ENCODE peak calls at places on chromosomes 5 and 9, in five cellular contexts. S is tibial nerve; I is CD8-positive, alpha-beta T cell; L is uterus; D is stomach. M is an unnamed sample.

GRCh38 chr5:174575043-174575442 is 149.3 kb upstream of the MSX2 start:
- DNase-seq in D (no peak), S (no peak), I (no peak), L (no peak), M (no peak)

GRCh38 chr5:171842777-171843053 is 57.1 kb downstream of the SMIM23 start:
- DNase-seq in L (no peak), S (no peak), I (no peak), D (no peak), M (no peak)

GRCh38 chr5:62779010-62779422 is 200.4 kb downstream of the LRRC70 start:
- DNase-seq in D (no peak), S (no peak), L (no peak), I (no peak), M (no peak)

GRCh38 chr9:87520172-87520683 is 22.6 kb downstream of the DAPK1 start:
- DNase-seq in I (no peak), S (no peak), D (no peak), L (no peak), M (no peak)

GRCh38 chr5:135490245-135491037 is 38.3 kb upstream of the TIFAB start:
- DNase-seq in D (no peak), L (no peak), I (no peak), S (no peak), M (no peak)

GRCh38 chr9:35689601-35690446 is at the start of gene TPM2:
- DNase-seq in L (peak), D (peak), S (no peak), I (no peak), M (no peak)

GRCh38 chr9:84404095-84404686 is 63.6 kb upstream of the SLC28A3 start:
- DNase-seq in S (no peak), I (no peak), L (no peak), D (no peak), M (no peak)

GRCh38 chr9:15132107-15132506 is 174.9 kb downstream of the TTC39B start:
- DNase-seq in L (no peak), D (no peak), I (no peak), S (no peak), M (no peak)

GRCh38 chr9:89662718-89663246 is 58.0 kb downstream of the GADD45G start:
- DNase-seq in S (no peak), I (no peak), D (no peak), L (no peak), M (peak)

GRCh38 chr9:122197334-122197872 is 31.4 kb downstream of the LHX6 start:
- DNase-seq in D (no peak), S (no peak), I (no peak), L (no peak), M (no peak)

GRCh38 chr9:76817489-76817888 is 53.3 kb downstream of the PCA3 start:
- DNase-seq in S (no peak), D (no peak), I (no peak), L (no peak), M (no peak)

GRCh38 chr5:13574634-13575033 is 369.9 kb downstream of the DNAH5 start:
- DNase-seq in D (no peak), L (no peak), I (no peak), S (no peak), M (no peak)

GRCh38 chr5:98170994-98171393 is 602.5 kb upstream of the RGMB start:
- DNase-seq in S (no peak), I (no peak), D (no peak), L (no peak), M (no peak)

GRCh38 chr5:10831416-10831815 is 70.4 kb upstream of the DAP start:
- DNase-seq in I (no peak), L (no peak), D (no peak), S (no peak), M (no peak)

GRCh38 chr5:761854-762685 is 22.5 kb downstream of the ZDHHC11B start:
- DNase-seq in S (no peak), D (peak), L (no peak), I (no peak), M (no peak)

GRCh38 chr9:123402981-123403509 is 47.0 kb downstream of the CRB2 start:
- DNase-seq in S (no peak), D (no peak), I (no peak), L (no peak), M (no peak)

GRCh38 chr9:15785584-15785983 is 232.7 kb downstream of the CCDC171 start:
- DNase-seq in D (no peak), S (no peak), L (no peak), I (no peak), M (no peak)

GRCh38 chr5:112628219-112628618 is 109.5 kb upstream of the APC start:
- DNase-seq in L (no peak), S (no peak), D (no peak), I (no peak), M (no peak)

GRCh38 chr5:110738503-110738811 is 350 bp upstream of the SLC25A46 start:
- DNase-seq in D (no peak), I (no peak), L (no peak), S (no peak), M (no peak)

GRCh38 chr5:158599132-158599531 is 500.6 kb downstream of the EBF1 start:
- DNase-seq in S (no peak), D (no peak), I (no peak), L (no peak), M (no peak)

GRCh38 chr5:128199104-128199503 is 115.5 kb downstream of the SLC12A2 start:
- DNase-seq in I (no peak), D (no peak), L (no peak), S (no peak), M (peak)

GRCh38 chr5:160071521-160072299 is 47.5 kb downstream of the PWWP2A start:
- DNase-seq in S (no peak), L (no peak), D (no peak), I (no peak), M (no peak)

GRCh38 chr5:78604693-78605092 is 43.9 kb downstream of the LHFPL2 start:
- DNase-seq in L (no peak), I (no peak), S (no peak), D (no peak), M (no peak)

GRCh38 chr9:89701221-89701798 is 96.5 kb downstream of the GADD45G start:
- DNase-seq in S (no peak), L (peak), I (peak), D (no peak), M (peak)

GRCh38 chr5:124126504-124127240 is 614.7 kb downstream of the CSNK1G3 start:
- DNase-seq in S (no peak), I (no peak), D (no peak), L (no peak), M (no peak)

GRCh38 chr5:59763545-59763944 is 130.0 kb downstream of the PDE4D start:
- DNase-seq in L (no peak), D (no peak), S (no peak), I (no peak), M (no peak)

GRCh38 chr5:126656397-126657007 is 55.8 kb downstream of the PHAX start:
- DNase-seq in I (no peak), D (no peak), L (no peak), S (no peak), M (no peak)

GRCh38 chr9:95431286-95431685 is 85.5 kb downstream of the PTCH1 start:
- DNase-seq in S (no peak), D (no peak), L (no peak), I (no peak), M (no peak)

GRCh38 chr5:1806974-1807373 is 5.8 kb downstream of the NDUFS6 start:
- DNase-seq in I (no peak), D (no peak), S (no peak), L (no peak), M (no peak)

GRCh38 chr5:17412760-17413671 is 85.0 kb upstream of the TAF11L2 start:
- DNase-seq in I (no peak), S (no peak), D (no peak), L (peak), M (no peak)

GRCh38 chr9:80191108-80191507 is 619.3 kb downstream of the TLE4 start:
- DNase-seq in I (no peak), S (no peak), D (no peak), L (no peak), M (no peak)

GRCh38 chr5:98076501-98076900 is 697.0 kb upstream of the RGMB start:
- DNase-seq in I (no peak), D (no peak), L (no peak), S (no peak), M (no peak)

GRCh38 chr9:134190232-134191121 is 26.1 kb upstream of the RNU6ATAC start:
- DNase-seq in S (peak), D (no peak), I (no peak), L (no peak), M (no peak)

GRCh38 chr5:133471699-133472098 is 140.6 kb downstream of the FSTL4 start:
- DNase-seq in L (no peak), S (no peak), D (no peak), I (no peak), M (no peak)

GRCh38 chr9:125146247-125146646 is 2.9 kb upstream of the SCAI start:
- DNase-seq in I (no peak), L (no peak), S (no peak), D (no peak), M (no peak)

GRCh38 chr5:66246621-66247020 is 102.5 kb downstream of the SREK1 start:
- DNase-seq in I (no peak), D (no peak), L (no peak), S (no peak), M (no peak)

GRCh38 chr5:14064841-14065240 is 78.3 kb upstream of the TRIO start:
- DNase-seq in S (no peak), L (no peak), I (no peak), D (no peak), M (no peak)

GRCh38 chr5:41891066-41891707 is 13.0 kb upstream of the RIMOC1 start:
- DNase-seq in S (no peak), L (no peak), I (no peak), D (no peak), M (no peak)

GRCh38 chr5:100902406-100903035 is 561 bp downstream of the ST8SIA4 start:
- DNase-seq in D (no peak), S (no peak), I (peak), L (no peak), M (peak)

GRCh38 chr9:93458702-93459101 is 5.3 kb upstream of the FAM120AOS start:
- DNase-seq in S (no peak), I (no peak), D (no peak), L (no peak), M (no peak)

GRCh38 chr5:109409844-109410388 is at the start of gene PJA2:
- DNase-seq in L (peak), D (peak), S (peak), I (peak), M (peak)
- TF ChIP-seq CTCF in L (peak), D (peak), S (peak), I (peak), M (peak)

GRCh38 chr5:76074487-76074886 is 8.7 kb upstream of the SV2C start:
- DNase-seq in D (peak), L (no peak), S (no peak), I (no peak), M (no peak)
- TF ChIP-seq CTCF in D (peak), L (no peak), S (peak), I (peak), M (peak)

DNA sequence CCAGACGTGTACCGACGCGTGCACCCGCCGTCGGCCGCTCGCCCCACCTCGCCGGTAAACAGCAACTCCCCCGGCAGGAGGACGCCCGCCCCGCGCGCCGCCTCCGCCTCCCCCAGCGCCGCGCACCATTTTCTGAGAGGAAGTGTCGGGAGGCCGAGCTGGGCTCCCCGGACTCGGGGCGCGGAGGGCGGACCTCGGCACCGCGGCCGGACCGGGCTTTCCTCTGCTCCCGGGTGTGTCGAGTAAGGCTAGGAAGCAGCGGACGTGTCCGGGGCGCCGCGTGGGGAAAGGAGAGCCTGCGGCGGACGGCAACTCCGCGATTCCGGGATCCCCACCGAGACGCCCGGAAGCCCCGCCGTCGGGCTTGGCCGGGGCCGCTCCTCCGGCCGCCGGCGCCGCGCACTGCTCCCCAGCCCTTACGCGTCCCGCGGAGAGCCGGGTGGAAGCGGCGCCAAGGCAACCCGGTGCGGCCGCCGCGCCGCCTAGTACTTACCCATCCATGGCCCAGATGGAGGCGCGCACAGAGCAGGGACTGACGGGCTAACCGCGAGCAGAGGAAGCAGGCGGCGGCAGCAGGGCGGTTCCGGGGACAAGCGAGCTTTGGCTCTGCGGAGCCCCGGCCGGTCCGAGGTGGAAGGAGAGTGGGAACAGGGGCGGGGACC is at the start of gene PTBP3:
- DNase-seq in D (peak), S (peak), L (peak), I (peak), M (peak)
- TF ChIP-seq CTCF in D (no peak), S (no peak), L (no peak), I (no peak), M (no peak)

DNA sequence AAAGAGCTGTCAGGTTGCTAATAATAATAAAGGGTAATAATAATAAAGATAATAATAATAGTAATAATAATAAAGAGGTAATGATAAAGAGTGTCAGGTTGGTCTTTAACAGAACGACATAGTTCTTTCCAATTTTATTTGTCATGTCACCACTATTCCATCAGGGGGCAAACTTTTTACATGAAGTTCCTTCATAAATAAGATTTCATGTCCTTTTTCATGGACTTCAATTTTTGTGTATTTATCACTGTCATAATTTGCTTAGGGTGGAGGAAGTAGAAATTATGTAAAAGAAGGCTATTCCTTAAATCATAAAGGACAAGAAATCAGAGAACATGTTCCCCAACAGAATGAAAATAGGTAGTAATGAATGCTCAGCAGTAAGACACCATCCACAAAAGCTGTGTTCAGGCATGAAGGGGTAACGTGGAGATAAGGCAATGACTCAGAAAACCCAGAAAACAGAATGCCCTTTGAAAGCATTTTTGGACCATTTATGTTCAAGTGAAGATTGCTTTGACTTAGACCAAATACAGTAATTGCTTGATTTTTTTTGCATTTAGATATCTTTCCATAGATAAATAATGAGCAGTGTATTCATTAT is 72.7 kb downstream of the ZFAND5 start:
- DNase-seq in S (no peak), D (no peak), I (no peak), L (no peak), M (no peak)
- TF ChIP-seq CTCF in S (peak), D (peak), I (peak), L (peak), M (peak)

GRCh38 chr9:109579191-109579948 is 81.3 kb upstream of the PTPN3 start:
- DNase-seq in D (no peak), L (no peak), S (no peak), I (no peak), M (no peak)
- TF ChIP-seq CTCF in D (no peak), L (no peak), S (no peak), I (no peak), M (no peak)

GRCh38 chr5:168076561-168076991 is 214.9 kb upstream of the WWC1 start:
- DNase-seq in L (no peak), S (peak), I (no peak), D (no peak), M (peak)
- TF ChIP-seq CTCF in L (no peak), S (peak), I (no peak), D (no peak), M (peak)

GRCh38 chr9:127875306-127875966 is 2.0 kb downstream of the AK1 start:
- DNase-seq in S (no peak), I (no peak), D (no peak), L (no peak), M (no peak)

GRCh38 chr9:127878001-127878651 is 651 bp upstream of the AK1 start:
- DNase-seq in D (no peak), L (no peak), I (no peak), S (no peak), M (no peak)

GRCh38 chr9:127877566-127877998 is at the start of gene AK1:
- DNase-seq in S (peak), I (no peak), L (peak), D (peak), M (peak)

GRCh38 chr9:127876026-127876763 is 1.3 kb downstream of the AK1 start:
- DNase-seq in L (no peak), D (no peak), S (no peak), I (no peak), M (no peak)

DNA sequence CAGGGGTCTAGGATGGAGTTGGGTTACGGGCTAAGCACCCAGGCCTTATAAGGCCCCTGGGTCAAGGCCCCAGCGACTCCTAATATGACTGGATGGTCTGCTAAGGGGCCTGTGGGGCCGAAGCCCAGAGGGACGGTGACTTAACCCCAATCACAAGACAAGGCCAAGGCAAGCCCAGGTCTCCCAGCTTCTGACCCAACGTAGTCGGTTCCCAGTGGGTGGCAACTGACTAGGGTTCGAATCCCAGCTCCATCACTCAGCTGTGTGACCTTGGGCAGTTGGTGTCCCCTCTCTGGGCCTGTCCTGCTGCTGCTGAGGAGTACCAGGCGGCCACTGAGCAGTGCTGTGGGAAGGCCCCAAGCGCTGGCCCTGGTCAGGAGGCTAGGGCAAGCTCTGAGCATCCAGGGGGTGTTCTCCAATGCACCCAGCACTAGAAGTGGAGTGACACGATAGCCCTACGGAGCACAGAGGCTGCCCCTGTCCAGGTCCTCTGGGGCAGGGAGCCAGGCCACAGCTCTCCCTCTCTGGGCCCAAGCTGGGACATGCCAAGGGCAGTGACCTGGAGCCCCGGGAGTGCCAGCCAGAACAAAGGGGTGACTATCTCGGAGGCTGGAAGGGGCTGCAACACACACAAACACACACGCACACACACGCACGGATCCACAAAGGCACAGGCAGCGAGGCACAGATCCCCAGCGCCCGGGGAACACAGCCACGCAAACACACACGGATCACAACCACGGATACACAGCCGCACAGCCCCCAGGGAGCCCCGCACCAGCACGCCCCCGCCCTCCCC is 512 bp downstream of the AK1 start:
- DNase-seq in S (no peak), D (no peak), L (no peak), I (no peak), M (no peak)
- TF ChIP-seq CTCF in S (no peak), D (no peak), L (no peak), I (no peak), M (no peak)

GRCh38 chr9:107861075-107861474 is 371.5 kb upstream of the KLF4 start:
- DNase-seq in I (no peak), D (no peak), S (no peak), L (no peak), M (no peak)
- TF ChIP-seq CTCF in I (no peak), D (no peak), S (no peak), L (no peak), M (no peak)

GRCh38 chr5:9387879-9388278 is 158.0 kb downstream of the SEMA5A start:
- DNase-seq in D (no peak), I (no peak), S (no peak), L (no peak), M (no peak)
- TF ChIP-seq CTCF in D (no peak), I (no peak), S (no peak), L (no peak), M (no peak)

GRCh38 chr5:177303121-177303924 is at the start of the genes PRELID1 and RAB24:
- DNase-seq in L (peak), S (peak), I (peak), D (peak), M (peak)
- TF ChIP-seq CTCF in L (peak), S (peak), I (no peak), D (no peak), M (no peak)

M was measured in Peyer's patch.